ENCODE peak calls at places on chromosomes 4 and X, in nine cellular contexts. V, Y, C, I, F, T, O, K and Q are unnamed samples.

GRCh38 chr4:1026115-1026514 is 14.7 kb downstream of the FGFRL1 start:
- DNase-seq in V (no peak), C (peak; percentile 10), K (no peak), T (no peak), O (no peak), F (peak; percentile 53), Y (no peak), I (peak; percentile 31), Q (no peak)

GRCh38 chr4:77800483-77801259 is 18.5 kb downstream of the CNOT6L start:
- DNase-seq in K (peak; percentile 30), Y (no peak), I (no peak), T (no peak), V (no peak), F (no peak), C (no peak), O (no peak), Q (no peak)

GRCh38 chr4:106670911-106671310 is 302.3 kb upstream of the GIMD1 start:
- DNase-seq in V (no peak), Y (no peak), I (no peak), T (no peak), O (no peak), C (no peak), F (no peak), K (no peak), Q (no peak)

GRCh38 chr4:119268466-119268865 is 53.5 kb downstream of the FABP2 start:
- DNase-seq in F (no peak), O (no peak), Y (no peak), V (no peak), T (no peak), I (no peak), K (no peak), C (no peak), Q (no peak)

GRCh38 chr4:26723216-26723615 is 137.4 kb upstream of the STIM2 start:
- DNase-seq in T (no peak), F (no peak), C (no peak), O (no peak), K (no peak), V (no peak), I (no peak), Y (no peak), Q (no peak)

GRCh38 chr4:15717647-15718416 is 15.0 kb downstream of the BST1 start:
- DNase-seq in V (no peak), T (no peak), F (no peak), Y (no peak), C (no peak), O (no peak), I (no peak), K (no peak), Q (no peak)

GRCh38 chr4:19947349-19947748 is 304.4 kb upstream of the SLIT2 start:
- DNase-seq in F (no peak), V (no peak), Y (no peak), O (no peak), C (no peak), K (peak; percentile 81), I (no peak), T (no peak), Q (no peak)

GRCh38 chr4:57065730-57066482 is 44.3 kb downstream of the IGFBP7 start:
- DNase-seq in K (no peak), F (no peak), C (no peak), T (no peak), Y (no peak), V (no peak), O (no peak), I (no peak), Q (no peak)

GRCh38 chr4:176439611-176440010 is 119.8 kb downstream of the SPCS3 start:
- DNase-seq in T (no peak), C (no peak), V (no peak), I (no peak), F (no peak), K (no peak), Y (no peak), O (no peak), Q (no peak)

GRCh38 chr4:53132117-53132889 is 233.6 kb downstream of the SCFD2 start:
- DNase-seq in F (no peak), T (no peak), O (no peak), C (no peak), Y (no peak), I (no peak), K (peak; percentile 64), V (no peak), Q (no peak)

GRCh38 chr4:86999244-86999643 is 64.4 kb downstream of the AFF1 start:
- DNase-seq in K (no peak), O (no peak), T (no peak), F (no peak), C (no peak), V (no peak), Y (no peak), I (peak; percentile 9), Q (no peak)

GRCh38 chrX:55919367-55920221 is 202.0 kb downstream of the RRAGB start:
- DNase-seq in I (peak; percentile 0), K (no peak), V (no peak), C (no peak), T (no peak), Y (no peak), F (peak; percentile 36), O (no peak), Q (no peak)

GRCh38 chr4:96016615-96017299 is 176.9 kb downstream of the PDHA2 start:
- DNase-seq in T (no peak), K (peak; percentile 74), Y (no peak), I (no peak), C (no peak), V (no peak), O (no peak), F (no peak), Q (no peak)

GRCh38 chr4:159904906-159905305 is 802.0 kb downstream of the RAPGEF2 start:
- DNase-seq in T (no peak), F (no peak), V (no peak), Y (no peak), K (no peak), I (no peak), O (no peak), C (no peak), Q (no peak)

GRCh38 chr4:1198070-1198844 is 25.9 kb upstream of the SPON2 start:
- DNase-seq in O (no peak), K (no peak), C (no peak), F (no peak), V (no peak), T (no peak), Y (no peak), I (no peak), Q (no peak)

GRCh38 chr4:3343358-3343757 is 50.5 kb downstream of the RGS12 start:
- DNase-seq in T (no peak), F (no peak), Y (no peak), K (no peak), O (no peak), I (no peak), V (no peak), C (no peak), Q (no peak)

GRCh38 chr4:174611792-174612191 is 89.5 kb upstream of the HPGD start:
- DNase-seq in O (no peak), K (no peak), T (no peak), Y (no peak), F (no peak), V (no peak), I (no peak), C (no peak), Q (no peak)

GRCh38 chrX:40097101-40097491 is 662 bp downstream of the BCOR start:
- DNase-seq in Y (no peak), T (no peak), F (no peak), K (peak; percentile 25), O (no peak), V (peak; percentile 69), I (no peak), C (no peak), Q (no peak)

GRCh38 chr4:32841217-32841616 is 2121.0 kb downstream of the PCDH7 start:
- DNase-seq in F (no peak), Y (no peak), O (no peak), I (no peak), C (no peak), V (no peak), K (no peak), T (no peak), Q (no peak)

GRCh38 chr4:67922697-67923096 is 38.9 kb upstream of the TMPRSS11D start:
- DNase-seq in T (no peak), I (no peak), O (no peak), F (no peak), V (no peak), K (no peak), Y (no peak), C (no peak), Q (no peak)

GRCh38 chrX:773292-774025 is 142.9 kb downstream of the SHOX start:
- DNase-seq in I (no peak), C (no peak), O (no peak), T (no peak), K (no peak), Y (no peak), F (no peak), V (peak; percentile 21), Q (no peak)

GRCh38 chr4:26235500-26235899 is 85.3 kb upstream of the RBPJ start:
- DNase-seq in V (no peak), T (no peak), O (peak; percentile 21), C (no peak), F (peak; percentile 63), K (peak; percentile 72), I (peak; percentile 62), Y (no peak), Q (no peak)

GRCh38 chrX:48945517-48946348 is 11.7 kb downstream of the OTUD5 start:
- DNase-seq in F (no peak), Y (no peak), C (peak; percentile 47), V (peak; percentile 66), I (peak; percentile 82), K (peak; percentile 59), T (no peak), O (peak; percentile 3), Q (peak; percentile 24)

GRCh38 chr4:118281611-118282442 is 71.0 kb downstream of the PRSS12 start:
- DNase-seq in K (peak; percentile 35), F (no peak), C (peak; percentile 31), T (no peak), I (peak; percentile 59), O (no peak), Y (no peak), V (no peak), Q (no peak)

GRCh38 chr4:169657470-169658107 is 37.2 kb downstream of the CLCN3 start:
- DNase-seq in K (no peak), O (no peak), C (no peak), F (no peak), T (no peak), I (no peak), V (no peak), Y (no peak), Q (no peak)

GRCh38 chr4:89788243-89789072 is 48.5 kb downstream of the SNCA start:
- DNase-seq in K (peak; percentile 95), T (no peak), Y (no peak), I (no peak), F (no peak), V (no peak), O (peak; percentile 26), C (no peak), Q (no peak)

GRCh38 chrX:107979534-107979933 is 2.6 kb downstream of the TEX13B start:
- DNase-seq in K (no peak), T (no peak), F (no peak), V (no peak), Y (no peak), I (no peak), C (no peak), O (no peak), Q (no peak)

GRCh38 chr4:84750260-84750955 is 167.5 kb downstream of the CDS1 start:
- DNase-seq in F (no peak), O (peak; percentile 68), K (peak; percentile 69), T (no peak), I (peak; percentile 59), Y (no peak), C (no peak), V (no peak), Q (peak; percentile 39)

GRCh38 chrX:38985375-38985774 is 184.1 kb downstream of the MID1IP1 start:
- DNase-seq in I (peak; percentile 43), V (no peak), C (peak; percentile 17), T (no peak), Y (no peak), O (peak; percentile 9), F (no peak), K (peak; percentile 41), Q (peak; percentile 37)

GRCh38 chr4:39559641-39560040 is 32.4 kb upstream of the UGDH start:
- DNase-seq in I (no peak), O (no peak), Y (no peak), T (no peak), K (peak; percentile 35), F (no peak), C (no peak), V (no peak), Q (no peak)

GRCh38 chr4:71648448-71648847 is 135.4 kb downstream of the GC start:
- DNase-seq in O (no peak), Y (no peak), F (no peak), I (no peak), V (no peak), K (no peak), T (no peak), C (no peak), Q (no peak)